ENCODE peak calls at places on chromosomes 6 and 20, in nine cellular contexts. T is HEK293T; X is heart right ventricle; E is stimulated activated CD4-positive, alpha-beta T cell treated with anti-CD3 and anti-CD28 coated beads, Interleukin-1b, Interleukin-23, amount 100 ng/mL, for 48 hours; C is GM23248; D is ovary; Z is HFFc6; S is NCI-H1092 treated with DMSO at 0.1 percent for 48 hours; G is NCI-H1436. M is an unnamed sample.

GRCh38 chr6:155311076-155311475 is 3.2 kb downstream of the TFB1M start:
- DNase-seq in T (no peak), X (no peak), E (no peak), C (no peak), D (no peak), Z (no peak), S (peak), G (no peak), M (no peak)

GRCh38 chr6:42314571-42314950 is 96.9 kb upstream of the MRPS10 start:
- DNase-seq in T (no peak), X (no peak), E (no peak), C (no peak), D (no peak), Z (no peak), S (no peak), G (no peak), M (no peak)

GRCh38 chr6:137724018-137724403 is 143.0 kb upstream of the TNFAIP3 start:
- DNase-seq in T (no peak), X (no peak), E (no peak), C (peak), D (no peak), Z (no peak), S (no peak), G (no peak), M (no peak)

GRCh38 chr20:62516345-62516744 is 40.5 kb upstream of the GATA5 start:
- DNase-seq in T (no peak), X (no peak), E (no peak), C (no peak), D (no peak), Z (peak), S (no peak), G (peak), M (no peak)

GRCh38 chr6:26235240-26235730 is 129.7 kb upstream of the BTN3A2 start:
- DNase-seq in T (no peak), X (no peak), E (no peak), C (no peak), D (no peak), Z (no peak), S (no peak), G (no peak), M (no peak)

GRCh38 chr6:137155830-137156229 is 17.6 kb downstream of the IL22RA2 start:
- DNase-seq in T (no peak), X (no peak), E (peak), C (peak), D (no peak), Z (no peak), S (no peak), G (no peak), M (no peak)

GRCh38 chr20:58604410-58604881 is 46.6 kb upstream of the STX16 start:
- DNase-seq in T (no peak), X (no peak), E (no peak), C (no peak), D (no peak), Z (peak), S (no peak), G (no peak), M (no peak)

GRCh38 chr6:30167101-30167500 is 3.8 kb downstream of the TRIM15 start:
- DNase-seq in T (no peak), X (no peak), E (no peak), C (no peak), D (no peak), Z (no peak), S (no peak), G (no peak), M (no peak)

GRCh38 chr6:139592011-139592410 is 217.6 kb upstream of the CITED2 start:
- DNase-seq in T (no peak), X (no peak), E (no peak), C (no peak), D (no peak), Z (no peak), S (no peak), G (no peak), M (no peak)

GRCh38 chr6:4401408-4402367 is 266.3 kb upstream of the ECI2 start:
- DNase-seq in T (no peak), X (peak), E (no peak), C (peak), D (peak), Z (no peak), S (no peak), G (no peak), M (no peak)

GRCh38 chr20:836188-836587 is 2.7 kb downstream of the FAM110A start:
- DNase-seq in T (no peak), X (no peak), E (peak), C (no peak), D (no peak), Z (no peak), S (no peak), G (no peak), M (no peak)

GRCh38 chr6:111957623-111958315 is 84.5 kb upstream of the FYN start:
- DNase-seq in T (peak), X (no peak), E (no peak), C (no peak), D (no peak), Z (no peak), S (peak), G (peak), M (no peak)